ENCODE peak calls at places on chromosomes 12 and 14, in ten cellular contexts. L is AG10803; M is NAMALWA; B is CD4-positive, CD25-positive, alpha-beta regulatory T cell; C is NCI-H774; J is lung; X is stimulated activated CD4-positive, alpha-beta T cell treated with anti-CD3 and anti-CD28 coated beads, TNF-alpha, amount 100 ng/mL, for 24 hours; V is tibial artery; S is brain microvascular endothelial cell; E is T follicular helper cell. U is an unnamed sample.

GRCh38 chr14:104676694-104677505 is 12.5 kb upstream of the INF2 start:
- DNase-seq in X (peak; percentile 32), B (no peak), C (no peak), V (no peak), J (no peak), S (no peak), E (no peak), L (no peak), M (no peak), U (no peak)

GRCh38 chr12:115709410-115710065 is 568.0 kb downstream of the MED13L start:
- DNase-seq in B (no peak), C (no peak), L (peak; percentile 59), V (peak; percentile 51), E (no peak), J (no peak), X (no peak), M (no peak), S (no peak), U (no peak)

GRCh38 chr14:92323031-92323915 is at the start of gene SLC24A4:
- DNase-seq in M (no peak), C (no peak), X (no peak), J (no peak), E (no peak), B (no peak), V (no peak), L (no peak), S (no peak), U (no peak)

GRCh38 chr14:94174622-94175402 is 690 bp downstream of the PPP4R4 start:
- DNase-seq in M (peak; percentile 5), V (no peak), S (no peak), L (no peak), J (no peak), E (no peak), B (no peak), C (no peak), X (no peak), U (no peak)

GRCh38 chr12:94074970-94075695 is 73.2 kb upstream of the PLXNC1 start:
- DNase-seq in C (no peak), M (peak; percentile 31), B (peak; percentile 12), E (no peak), J (peak; percentile 68), S (peak; percentile 76), V (peak; percentile 80), X (no peak), L (peak; percentile 91), U (peak; percentile 54)

GRCh38 chr14:35818346-35819115 is 7.6 kb upstream of the BRMS1L start:
- DNase-seq in M (peak; percentile 45), X (no peak), V (no peak), S (peak; percentile 56), J (no peak), B (peak; percentile 24), L (peak; percentile 41), E (no peak), C (peak; percentile 6), U (no peak)

GRCh38 chr14:76577837-76578236 is 183.4 kb upstream of the VASH1 start:
- DNase-seq in E (no peak), C (no peak), B (no peak), L (no peak), X (no peak), M (no peak), J (no peak), V (no peak), S (no peak), U (no peak)

GRCh38 chr14:102255401-102256190 is 49.4 kb downstream of the MOK start:
- DNase-seq in C (no peak), X (no peak), J (no peak), B (no peak), M (no peak), S (no peak), L (peak; percentile 44), V (no peak), E (no peak), U (peak; percentile 15)

GRCh38 chr14:64835431-64835830 is 44.3 kb downstream of the SPTB start:
- DNase-seq in E (no peak), C (no peak), X (no peak), S (no peak), M (no peak), V (no peak), B (no peak), L (no peak), J (no peak), U (no peak)

GRCh38 chr12:117890644-117891043 is 78.1 kb downstream of the KSR2 start:
- DNase-seq in E (no peak), C (no peak), B (no peak), X (no peak), V (no peak), J (no peak), S (no peak), M (no peak), L (no peak), U (no peak)

GRCh38 chr14:59454131-59454530 is 11.0 kb downstream of the GPR135 start:
- DNase-seq in B (no peak), S (peak; percentile 91), E (no peak), L (peak; percentile 98), M (no peak), X (no peak), J (no peak), C (no peak), V (peak; percentile 49), U (no peak)

GRCh38 chr12:120751389-120751788 is 25.8 kb downstream of the ACADS start:
- DNase-seq in E (no peak), B (no peak), J (no peak), V (no peak), S (no peak), X (no peak), L (no peak), M (no peak), C (no peak), U (no peak)

GRCh38 chr14:88005978-88006851 is 1.3 kb downstream of the GPR65 start:
- DNase-seq in S (no peak), J (no peak), B (peak; percentile 86), E (peak; percentile 52), L (peak; percentile 15), C (no peak), X (peak; percentile 33), M (peak; percentile 81), V (no peak), U (no peak)

GRCh38 chr12:15220961-15221885 is at the start of gene RERG:
- DNase-seq in J (peak; percentile 70), M (no peak), B (peak; percentile 72), L (peak; percentile 55), E (peak; percentile 52), S (peak; percentile 57), C (peak; percentile 55), X (peak; percentile 53), V (peak; percentile 74), U (peak; percentile 64)

GRCh38 chr14:97290977-97291376 is 493.8 kb downstream of the VRK1 start:
- DNase-seq in M (no peak), J (no peak), B (no peak), C (no peak), E (no peak), X (no peak), L (no peak), S (no peak), V (no peak), U (no peak)

GRCh38 chr14:32345311-32345771 is 16.2 kb downstream of the AKAP6 start:
- DNase-seq in V (no peak), C (no peak), X (no peak), B (no peak), L (no peak), J (no peak), E (no peak), S (peak; percentile 28), M (no peak), U (no peak)

GRCh38 chr12:88242161-88242925 is 100.2 kb downstream of the TMTC3 start:
- DNase-seq in B (no peak), C (no peak), V (peak; percentile 59), M (no peak), E (no peak), J (no peak), S (peak; percentile 97), L (peak; percentile 98), X (no peak), U (no peak)

U was measured in breast epithelium.